ENCODE peak calls at places on chromosomes 12 and 14, in six cellular contexts. W, D, Q, S, J and H are unnamed samples.

GRCh38 chr12:76282744-76283143 is 65.5 kb downstream of the BBS10 start:
- DNase-seq in W (no peak), D (no peak), Q (no peak), S (no peak), J (no peak), H (no peak)

GRCh38 chr14:94681300-94682060 is 69.3 kb downstream of the SERPINA3 start:
- DNase-seq in W (peak; percentile 63), D (peak; percentile 82), Q (no peak), S (peak; percentile 3), J (no peak), H (no peak)

GRCh38 chr12:107356266-107356936 is 263.1 kb upstream of the CRY1 start:
- DNase-seq in W (no peak), D (peak; percentile 74), Q (no peak), S (peak; percentile 20), J (no peak), H (no peak)

GRCh38 chr12:116406529-116406928 is 129.0 kb upstream of the MED13L start:
- DNase-seq in W (peak; percentile 73), D (peak; percentile 72), Q (no peak), S (no peak), J (no peak), H (peak; percentile 76)

GRCh38 chr12:1273051-1273450 is 282.0 kb downstream of the ERC1 start:
- DNase-seq in W (no peak), D (no peak), Q (no peak), S (no peak), J (no peak), H (no peak)

GRCh38 chr12:1795785-1796514 is 24.4 kb upstream of the LRTM2 start:
- DNase-seq in W (peak; percentile 96), D (peak; percentile 94), Q (peak; percentile 93), S (peak; percentile 68), J (peak; percentile 86), H (peak; percentile 92)

GRCh38 chr12:109010259-109010658 is 10.6 kb downstream of the SVOP start:
- DNase-seq in W (no peak), D (no peak), Q (no peak), S (no peak), J (no peak), H (no peak)

GRCh38 chr12:7834701-7835100 is 38.0 kb downstream of the SLC2A14 start:
- DNase-seq in W (no peak), D (no peak), Q (no peak), S (no peak), J (no peak), H (no peak)

GRCh38 chr12:127293507-127294310 is 973.3 kb upstream of the TMEM132C start:
- DNase-seq in W (peak; percentile 11), D (peak; percentile 80), Q (no peak), S (peak; percentile 44), J (no peak), H (peak; percentile 76)

GRCh38 chr12:58530421-58531067 is 389.8 kb downstream of the LRIG3 start:
- DNase-seq in W (no peak), D (peak; percentile 25), Q (no peak), S (no peak), J (no peak), H (no peak)

GRCh38 chr12:90280564-90281058 is 572.0 kb upstream of the ATP2B1 start:
- DNase-seq in W (no peak), D (no peak), Q (no peak), S (no peak), J (no peak), H (no peak)

GRCh38 chr12:2833327-2833726 is 1.5 kb downstream of the NRIP2 start:
- DNase-seq in W (no peak), D (no peak), Q (no peak), S (no peak), J (no peak), H (no peak)

GRCh38 chr14:89186850-89187376 is 230.1 kb downstream of the FOXN3 start:
- DNase-seq in W (no peak), D (no peak), Q (peak; percentile 71), S (no peak), J (no peak), H (no peak)

GRCh38 chr14:96914729-96915128 is 117.5 kb downstream of the VRK1 start:
- DNase-seq in W (no peak), D (no peak), Q (no peak), S (no peak), J (no peak), H (no peak)

GRCh38 chr12:69345742-69346141 is 2.4 kb upstream of the LYZ start:
- DNase-seq in W (no peak), D (no peak), Q (no peak), S (no peak), J (no peak), H (no peak)

GRCh38 chr14:93081875-93082570 is 33.7 kb downstream of the ITPK1 start:
- DNase-seq in W (no peak), D (no peak), Q (no peak), S (no peak), J (no peak), H (peak; percentile 37)

GRCh38 chr12:2891240-2892053 is 756 bp downstream of the TULP3 start:
- DNase-seq in W (peak; percentile 60), D (peak; percentile 73), Q (no peak), S (peak; percentile 46), J (no peak), H (peak; percentile 72)

GRCh38 chr12:108129017-108129812 is at the start of gene WSCD2:
- DNase-seq in W (peak; percentile 78), D (peak; percentile 71), Q (no peak), S (no peak), J (no peak), H (peak; percentile 84)

GRCh38 chr12:30395190-30395589 is 300.5 kb downstream of the IPO8 start:
- DNase-seq in W (no peak), D (no peak), Q (no peak), S (no peak), J (no peak), H (no peak)

GRCh38 chr12:8675471-8676083 is 13.0 kb upstream of the MFAP5 start:
- DNase-seq in W (no peak), D (no peak), Q (no peak), S (no peak), J (no peak), H (no peak)

GRCh38 chr14:91257328-91258020 is 13.0 kb upstream of the GPR68 start:
- DNase-seq in W (no peak), D (no peak), Q (no peak), S (no peak), J (no peak), H (no peak)

GRCh38 chr12:28035483-28035882 is 63.0 kb upstream of the PTHLH start:
- DNase-seq in W (no peak), D (peak; percentile 60), Q (no peak), S (no peak), J (no peak), H (no peak)

GRCh38 chr12:129615001-129615400 is 288.8 kb downstream of the TMEM132D start:
- DNase-seq in W (no peak), D (peak; percentile 72), Q (no peak), S (peak; percentile 59), J (no peak), H (no peak)

GRCh38 chr12:69068431-69068830 is 135.5 kb upstream of the CPM start:
- DNase-seq in W (no peak), D (peak; percentile 87), Q (no peak), S (no peak), J (no peak), H (no peak)

GRCh38 chr14:78598046-78598652 is 428.0 kb downstream of the NRXN3 start:
- DNase-seq in W (peak; percentile 90), D (peak; percentile 46), Q (no peak), S (no peak), J (no peak), H (peak; percentile 72)

GRCh38 chr12:1277905-1278304 is 286.9 kb downstream of the ERC1 start:
- DNase-seq in W (no peak), D (no peak), Q (no peak), S (no peak), J (no peak), H (no peak)

GRCh38 chr12:132143328-132144071 is 619 bp downstream of the DDX51 start:
- DNase-seq in W (peak; percentile 49), D (no peak), Q (no peak), S (no peak), J (no peak), H (peak; percentile 50)

GRCh38 chr14:78836777-78837176 is 666.6 kb downstream of the NRXN3 start:
- DNase-seq in W (peak; percentile 89), D (peak; percentile 41), Q (no peak), S (peak; percentile 2), J (no peak), H (peak; percentile 71)

GRCh38 chr14:30861200-30861599 is 13.2 kb upstream of the COCH start:
- DNase-seq in W (no peak), D (no peak), Q (no peak), S (no peak), J (no peak), H (no peak)

GRCh38 chr12:9032202-9032964 is 43.0 kb downstream of the KLRG1 start:
- DNase-seq in W (no peak), D (no peak), Q (no peak), S (no peak), J (no peak), H (no peak)

GRCh38 chr14:22185191-22185590 is 403.8 kb downstream of the DAD1 start:
- DNase-seq in W (no peak), D (peak; percentile 52), Q (no peak), S (no peak), J (no peak), H (no peak)